ENCODE peak calls at places on chromosomes 1 and 21, in seven cellular contexts. D is uterus; O is iPS DF 6.9; V is cardiac muscle cell; T is CD4-positive, alpha-beta memory T cell; W is heart left ventricle; U is stomach. A is an unnamed sample.
A peak's percentile ranks its signal among the peaks of the same experiment; 100 is the strongest.

GRCh38 chr1:7745783-7746182 is 25.3 kb upstream of the VAMP3 start:
- DNase-seq in W (no peak), D (no peak), V (no peak), T (no peak), O (no peak), U (no peak), A (no peak)

GRCh38 chr1:208061627-208062026 is 150.7 kb upstream of the CD34 start:
- DNase-seq in U (no peak), O (no peak), T (no peak), V (no peak), D (no peak), W (no peak), A (no peak)

GRCh38 chr1:178360421-178360820 is 136.3 kb downstream of the CLEC20A start:
- DNase-seq in O (no peak), W (no peak), D (no peak), T (no peak), V (no peak), U (no peak), A (no peak)

GRCh38 chr1:78833491-78833890 is 173.0 kb downstream of the ADGRL4 start:
- DNase-seq in T (no peak), U (no peak), V (no peak), D (no peak), O (no peak), W (no peak), A (no peak)

GRCh38 chr1:83583351-83584014 is 415.4 kb downstream of the TTLL7 start:
- DNase-seq in W (no peak), O (no peak), D (no peak), U (no peak), T (peak; percentile 5), V (no peak), A (no peak)

GRCh38 chr1:145926706-145927072 is 595 bp downstream of the RBM8A start:
- DNase-seq in U (no peak), D (no peak), O (no peak), W (no peak), T (no peak), V (no peak), A (no peak)

GRCh38 chr1:166980818-166981217 is 5.5 kb upstream of the ILDR2 start:
- DNase-seq in U (no peak), W (no peak), O (no peak), T (no peak), D (no peak), V (no peak), A (no peak)

GRCh38 chr21:44930543-44930981 is 9.3 kb upstream of the SLX9 start:
- DNase-seq in V (no peak), T (peak; percentile 63), W (no peak), D (no peak), O (no peak), U (no peak), A (peak; percentile 37)

GRCh38 chr1:201172336-201172735 is 18.1 kb upstream of the TMEM9 start:
- DNase-seq in V (peak; percentile 43), T (no peak), W (no peak), O (no peak), D (no peak), U (no peak), A (no peak)

GRCh38 chr1:174001573-174001972 is 20.6 kb downstream of the RC3H1 start:
- DNase-seq in T (no peak), U (no peak), V (no peak), O (no peak), D (no peak), W (no peak), A (no peak)

GRCh38 chr1:7922301-7922700 is 18.3 kb downstream of the TNFRSF9 start:
- DNase-seq in T (no peak), D (no peak), U (no peak), O (no peak), W (no peak), V (no peak), A (no peak)

GRCh38 chr1:212315907-212316306 is 30.7 kb downstream of the PPP2R5A start:
- DNase-seq in V (no peak), W (no peak), T (no peak), D (no peak), U (no peak), O (peak; percentile 45), A (no peak)

GRCh38 chr1:206461602-206462455 is 8.4 kb upstream of the IKBKE start:
- DNase-seq in T (peak; percentile 64), U (peak; percentile 82), W (peak; percentile 68), V (peak; percentile 85), D (peak; percentile 52), O (no peak), A (no peak)

GRCh38 chr1:19799233-19799876 is 361 bp downstream of the TMCO4 start:
- DNase-seq in W (peak; percentile 46), D (no peak), T (peak; percentile 43), V (peak; percentile 32), O (no peak), U (peak; percentile 84), A (peak; percentile 71)

GRCh38 chr1:241611063-241611462 is 29.1 kb downstream of the CHML start:
- DNase-seq in D (no peak), V (peak; percentile 63), T (peak; percentile 56), O (no peak), U (no peak), W (no peak), A (no peak)

GRCh38 chr1:39745016-39745670 is 6.5 kb downstream of the PPIE start:
- DNase-seq in O (no peak), V (no peak), W (no peak), U (no peak), T (no peak), D (no peak), A (no peak)

GRCh38 chr1:236848274-236848925 is 53.3 kb downstream of the MTR start:
- DNase-seq in T (no peak), U (no peak), V (no peak), O (no peak), D (no peak), W (no peak), A (no peak)

GRCh38 chr1:98196012-98196411 is 275.2 kb upstream of the DPYD start:
- DNase-seq in U (no peak), V (no peak), D (no peak), T (no peak), O (no peak), W (no peak), A (no peak)

GRCh38 chr1:223479718-223480425 is 86.7 kb downstream of the CCDC185 start:
- DNase-seq in V (peak; percentile 57), D (no peak), U (no peak), T (no peak), O (no peak), W (no peak), A (no peak)

GRCh38 chr1:30419246-30419720 is 304.1 kb downstream of the MATN1 start:
- DNase-seq in D (no peak), O (no peak), V (no peak), T (no peak), U (no peak), W (no peak), A (no peak)

GRCh38 chr21:39385299-39386145 is 36.6 kb upstream of the HMGN1 start:
- DNase-seq in U (peak; percentile 92), D (peak; percentile 79), T (peak; percentile 44), O (no peak), V (no peak), W (peak; percentile 81), A (peak; percentile 86)

GRCh38 chr1:118947790-118948189 is 40.4 kb downstream of the TBX15 start:
- DNase-seq in D (no peak), T (no peak), V (no peak), U (no peak), W (no peak), O (no peak), A (no peak)

GRCh38 chr1:91165033-91165654 is 143.3 kb upstream of the ZNF644 start:
- DNase-seq in W (peak; percentile 70), D (peak; percentile 66), O (peak; percentile 82), U (peak; percentile 75), T (peak; percentile 35), V (peak; percentile 82), A (peak; percentile 69)

GRCh38 chr1:2193514-2194251 is 889 bp downstream of the FAAP20 start:
- DNase-seq in D (no peak), V (no peak), T (no peak), O (no peak), W (no peak), U (no peak), A (no peak)
- H3K4me1 ChIP-seq in D (no peaks in the 10 kb centered on the region), V (peaks cover 44% of the 10 kb centered on the region), T (peaks cover 44% of the 10 kb centered on the region), O (peaks cover 5% of the 10 kb centered on the region), W (peaks cover 64% of the 10 kb centered on the region), U (peaks cover 79% of the 10 kb centered on the region), A (peaks cover 71% of the 10 kb centered on the region)

GRCh38 chr1:248714248-248714647 is 11.7 kb upstream of the OR14I1 start:
- DNase-seq in V (no peak), T (no peak), U (no peak), O (no peak), D (no peak), W (no peak), A (no peak)
- H3K9me3 ChIP-seq in V (no peaks in the 10 kb centered on the region), T (no peaks in the 10 kb centered on the region), U (peaks cover 18% of the 10 kb centered on the region), O (peaks cover 9% of the 10 kb centered on the region), D (no peaks in the 10 kb centered on the region), W (peaks cover 10% of the 10 kb centered on the region), A (peaks cover 32% of the 10 kb centered on the region)

GRCh38 chr1:157948547-157949152 is 44.8 kb upstream of the KIRREL1 start:
- DNase-seq in W (peak; percentile 29), V (peak; percentile 59), O (peak; percentile 64), U (no peak), D (no peak), T (no peak), A (peak; percentile 33)

GRCh38 chr1:157941939-157942338 is 51.5 kb upstream of the KIRREL1 start:
- DNase-seq in O (no peak), U (no peak), W (no peak), V (no peak), T (no peak), D (no peak), A (no peak)

GRCh38 chr1:157944666-157945280 is 48.7 kb upstream of the KIRREL1 start:
- DNase-seq in W (no peak), U (no peak), O (no peak), T (no peak), V (no peak), D (no peak), A (no peak)
- H3K4me3 ChIP-seq in W (no peak overlapping the region), U (no peak overlapping the region), O (no peak overlapping the region), T (no peak overlapping the region), V (no peak overlapping the region), D (no peak overlapping the region), A (no peak overlapping the region)

GRCh38 chr1:85661767-85662166 is 46.5 kb downstream of the ZNHIT6 start:
- DNase-seq in O (no peak), D (no peak), U (no peak), V (peak; percentile 25), T (no peak), W (no peak), A (no peak)

GRCh38 chr1:85660541-85660940 is 47.7 kb downstream of the ZNHIT6 start:
- DNase-seq in O (no peak), D (no peak), W (no peak), T (no peak), U (no peak), V (no peak), A (no peak)

GRCh38 chr1:85659174-85659573 is 49.1 kb downstream of the ZNHIT6 start:
- DNase-seq in O (no peak), D (no peak), W (no peak), U (no peak), T (no peak), V (no peak), A (no peak)

GRCh38 chr1:85665932-85666331 is 42.3 kb downstream of the ZNHIT6 start:
- DNase-seq in U (no peak), T (no peak), O (no peak), D (no peak), W (no peak), V (no peak), A (no peak)

DNA sequence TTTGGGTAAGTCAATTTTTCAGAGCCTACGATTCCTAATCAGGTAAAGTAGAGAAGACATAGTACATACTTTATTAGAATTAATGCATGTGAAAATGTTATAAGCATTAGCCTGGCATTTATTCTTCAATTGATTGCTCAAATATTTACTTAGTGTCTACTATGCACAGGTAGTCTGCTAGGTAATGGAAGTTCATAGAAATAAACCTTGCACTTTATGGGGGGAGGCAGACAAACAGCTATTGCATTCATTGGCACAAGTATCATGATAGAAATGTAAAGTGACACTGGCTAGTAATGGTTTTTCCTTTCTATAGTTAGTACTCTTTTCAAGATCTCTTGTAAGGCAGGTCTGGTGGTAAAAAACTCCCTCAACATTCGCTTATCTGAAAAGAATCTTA is 44.9 kb downstream of the ZNHIT6 start:
- DNase-seq in O (no peak), U (no peak), V (no peak), W (no peak), T (no peak), D (no peak), A (no peak)
- H3K4me1 ChIP-seq in O (no peaks in the 10 kb centered on the region), U (peaks cover 13% of the 10 kb centered on the region), V (peaks cover 4% of the 10 kb centered on the region), W (peaks cover 6% of the 10 kb centered on the region), T (no peaks in the 10 kb centered on the region), D (no peaks in the 10 kb centered on the region), A (peaks cover 10% of the 10 kb centered on the region)